ENCODE peak calls at places on chromosomes 16 and 17, in five cellular contexts. D is thoracic aorta, S is cardiac muscle cell, X is psoas muscle, G is testis. I is an unnamed sample. For H3K9me3, the result is how much of the 10 kb centered on the place peaks cover.

GRCh38 chr16:67055712-67056487 is 27.0 kb downstream of the CBFB start:
- DNase-seq in D (no peak), S (peak), X (no peak), G (no peak), I (no peak)

GRCh38 chr16:9791566-9791965 is 390.7 kb downstream of the GRIN2A start:
- DNase-seq in D (no peak), S (no peak), X (no peak), G (no peak), I (no peak)

GRCh38 chr17:82399030-82399429 is 19.1 kb upstream of the HEXD start:
- DNase-seq in D (no peak), S (peak), X (peak), G (peak), I (peak)

GRCh38 chr17:65457635-65458257 is 103.7 kb downstream of the AXIN2 start:
- DNase-seq in D (no peak), S (no peak), X (no peak), G (no peak), I (no peak)

GRCh38 chr17:72099919-72100318 is 20.9 kb upstream of the SOX9 start:
- DNase-seq in D (no peak), S (no peak), X (no peak), G (no peak), I (no peak)

GRCh38 chr17:4480929-4481898 is 17.5 kb upstream of the SPNS2 start:
- DNase-seq in D (no peak), S (no peak), X (no peak), G (no peak), I (no peak)

GRCh38 chr17:3974138-3974687 is 10.0 kb upstream of the ATP2A3 start:
- DNase-seq in D (no peak), S (no peak), X (no peak), G (no peak), I (no peak)

GRCh38 chr16:31453255-31454204 is 5.8 kb upstream of the ARMC5 start:
- DNase-seq in D (no peak), S (peak), X (peak), G (peak), I (no peak)

GRCh38 chr16:50247906-50248608 is 18.3 kb upstream of the ADCY7 start:
- DNase-seq in D (no peak), S (no peak), X (no peak), G (no peak), I (no peak)

GRCh38 chr17:7240375-7240774 is 1.1 kb upstream of the PHF23 start:
- DNase-seq in D (no peak), S (no peak), X (no peak), G (no peak), I (no peak)

GRCh38 chr17:39002991-39003715 is 36.0 kb upstream of the FBXO47 start:
- DNase-seq in D (no peak), S (peak), X (peak), G (peak), I (peak)

GRCh38 chr16:83705856-83706255 is 101.9 kb upstream of the HSBP1 start:
- DNase-seq in D (no peak), S (no peak), X (no peak), G (no peak), I (no peak)

GRCh38 chr16:89711601-89712475 is 8.9 kb downstream of the VPS9D1 start:
- DNase-seq in D (no peak), S (peak), X (no peak), G (peak), I (no peak)
- H3K27ac ChIP-seq in D (no peak), S (no peak), X (no peak), G (no peak), I (no peak)

DNA sequence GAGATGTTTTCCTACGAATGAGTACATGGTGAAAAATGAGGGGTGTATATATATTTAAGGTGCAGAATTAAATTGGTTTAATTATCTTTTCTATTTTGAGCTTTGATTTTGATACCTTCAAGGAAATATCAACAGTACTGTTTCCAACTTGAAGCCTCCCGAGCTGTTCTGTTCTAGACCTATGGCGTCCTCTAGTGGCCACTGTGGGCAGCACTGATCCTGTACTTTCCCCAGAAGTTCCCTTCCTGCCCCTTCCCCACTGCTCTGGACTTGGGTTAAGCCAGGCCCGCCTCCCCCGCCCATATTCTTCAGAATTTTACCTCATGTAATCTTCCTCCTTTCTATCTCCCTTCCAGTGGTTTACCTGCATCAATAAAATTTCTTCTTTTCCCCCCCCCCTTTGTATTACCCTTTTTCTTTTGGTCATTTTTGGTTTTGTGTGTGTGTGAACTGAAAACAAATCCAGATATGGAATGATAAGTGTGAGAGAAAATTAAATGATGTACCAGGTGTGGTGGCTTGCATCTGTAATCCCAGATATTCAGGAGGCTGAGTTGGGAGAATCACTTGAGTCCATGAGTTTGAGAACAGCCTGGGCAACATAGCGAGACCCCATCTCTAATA is 1643.5 kb downstream of the TP53TG3F start:
- DNase-seq in D (no peak), S (no peak), X (no peak), G (peak), I (peak)
- H3K9me3 ChIP-seq in D (under half), S (under half), X (under half), G (under half), I (under half)

GRCh38 chr16:30370444-30371247 is at the start of gene TBC1D10B:
- DNase-seq in D (peak), S (peak), X (peak), G (peak), I (peak)
- TF ChIP-seq CTCF in D (no peak), S (peak), X (peak), G (no peak), I (peak)

DNA sequence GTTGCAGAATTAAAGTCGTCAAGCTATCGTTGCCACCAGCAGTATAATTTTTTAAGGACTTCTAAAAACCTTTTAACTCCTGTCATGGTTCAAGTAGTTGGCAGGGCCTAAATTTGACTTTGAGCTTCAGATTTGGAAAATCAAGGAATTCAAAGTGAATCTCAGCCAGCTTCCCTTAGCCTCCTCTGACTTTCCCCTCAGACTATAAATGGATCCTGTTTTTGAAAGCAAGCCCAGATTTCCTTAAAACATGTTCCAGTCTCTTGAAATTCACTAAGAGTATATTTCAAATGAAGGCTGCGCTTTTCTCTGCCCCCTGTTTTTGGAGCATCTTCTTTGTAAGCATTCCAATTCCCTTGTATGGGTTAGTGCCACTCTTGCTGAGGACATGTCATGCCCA is 101.8 kb upstream of the CDH8 start:
- DNase-seq in D (no peak), S (no peak), X (no peak), G (no peak), I (no peak)
- H3K27ac ChIP-seq in D (no peak), S (no peak), X (no peak), G (no peak), I (no peak)

GRCh38 chr17:11561702-11562101 is 36.6 kb upstream of the DNAH9 start:
- DNase-seq in D (no peak), S (no peak), X (no peak), G (no peak), I (no peak)
- H3K9me3 ChIP-seq in D (under half), S (under half), X (under half), G (under half), I (under half)

GRCh38 chr16:11316331-11317015 is 28.8 kb upstream of the RMI2 start:
- DNase-seq in D (no peak), S (no peak), X (no peak), G (peak), I (no peak)
- TF ChIP-seq CTCF in D (no peak), S (no peak), X (no peak), G (no peak), I (no peak)

GRCh38 chr16:23967018-23967417 is 131.2 kb downstream of the PRKCB start:
- DNase-seq in D (no peak), S (no peak), X (no peak), G (peak), I (peak)

GRCh38 chr16:23965137-23965733 is 129.5 kb downstream of the PRKCB start:
- DNase-seq in D (no peak), S (no peak), X (no peak), G (no peak), I (no peak)

GRCh38 chr16:23967775-23968571 is 132.2 kb downstream of the PRKCB start:
- DNase-seq in D (no peak), S (no peak), X (no peak), G (no peak), I (no peak)

GRCh38 chr16:23969468-23970297 is 133.9 kb downstream of the PRKCB start:
- DNase-seq in D (no peak), S (no peak), X (no peak), G (no peak), I (no peak)

GRCh38 chr16:23966577-23966976 is 130.8 kb downstream of the PRKCB start:
- DNase-seq in D (no peak), S (no peak), X (no peak), G (no peak), I (no peak)
- H3K27ac ChIP-seq in D (no peak), S (no peak), X (no peak), G (no peak), I (no peak)

GRCh38 chr16:80041399-80041798 is 440.9 kb upstream of the MAF start:
- DNase-seq in D (no peak), S (no peak), X (no peak), G (no peak), I (no peak)
- H3K9me3 ChIP-seq in D (under half), S (under half), X (under half), G (under half), I (under half)

DNA sequence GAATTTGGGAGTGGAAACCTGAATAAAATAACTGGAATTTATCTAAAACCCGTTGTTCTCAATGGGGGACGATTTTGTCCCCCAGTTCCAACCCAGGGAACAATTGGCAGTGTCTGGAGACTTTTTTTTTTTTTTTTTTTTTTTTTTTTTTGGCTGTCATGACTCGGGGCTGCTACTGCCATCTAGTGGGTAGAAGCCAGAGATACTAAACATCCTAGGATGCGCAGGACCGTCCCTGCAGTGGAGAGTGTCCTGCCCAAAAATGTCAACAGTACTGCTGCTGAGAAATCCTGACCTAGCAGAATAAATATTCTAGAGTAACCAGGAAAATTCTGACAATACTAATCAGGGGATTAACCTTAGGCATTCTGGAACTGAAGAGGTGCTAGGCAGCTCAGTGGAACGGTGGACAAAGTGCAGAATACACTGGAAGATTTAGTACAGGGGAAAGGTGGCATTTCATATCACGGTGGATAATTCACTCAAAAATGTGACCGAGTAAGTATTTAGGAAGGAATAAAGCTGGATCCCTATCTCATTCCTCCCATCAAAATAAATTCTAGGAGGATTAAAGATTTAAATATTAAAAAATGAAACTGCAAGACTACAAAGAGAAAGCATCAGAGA is 107.6 kb downstream of the SPECC1 start:
- DNase-seq in D (no peak), S (peak), X (no peak), G (peak), I (peak)
- TF ChIP-seq CTCF in D (peak), S (peak), X (peak), G (peak), I (peak)